ENCODE peak calls at places on chromosomes 7 and 10, in ten cellular contexts. E is stimulated activated CD4-positive, alpha-beta T cell treated with anti-CD3 and anti-CD28 coated beads, Interleukin-12 subunit alpha, Interleukin-12 subunit beta, amount 100 ng/mL, for 4 hours; O is NCI-H774; G is prostate gland; N is testis; J is IMR-90; Y is effector CD4-positive, alpha-beta T cell; I is brain microvascular endothelial cell; D is HEK293T; K is GDM1. Q is an unnamed sample.

GRCh38 chr10:99977916-99978315 is 31.8 kb downstream of the DNMBP start:
- DNase-seq in I (no peak), O (no peak), G (no peak), E (no peak), N (no peak), J (no peak), D (no peak), Y (no peak), K (no peak), Q (peak)

GRCh38 chr10:78009662-78010061 is 19.7 kb downstream of the POLR3A start:
- DNase-seq in G (no peak), E (no peak), N (no peak), Y (no peak), D (no peak), J (no peak), K (no peak), O (no peak), I (no peak), Q (no peak)

GRCh38 chr7:129434846-129435318 is 650 bp downstream of the STRIP2 start:
- DNase-seq in I (peak), Y (no peak), O (no peak), N (peak), J (peak), G (no peak), D (peak), K (no peak), E (no peak), Q (no peak)

GRCh38 chr7:89334785-89335184 is 539.2 kb upstream of the TEX47 start:
- DNase-seq in E (no peak), O (no peak), Y (no peak), J (no peak), G (no peak), D (peak), I (no peak), N (peak), K (no peak), Q (no peak)

GRCh38 chr10:86337121-86337601 is 29.4 kb downstream of the GRID1 start:
- DNase-seq in O (no peak), N (no peak), D (no peak), G (no peak), Y (no peak), J (no peak), I (no peak), K (no peak), E (no peak), Q (no peak)

GRCh38 chr10:44766601-44767000 is 144.5 kb upstream of the TMEM72 start:
- DNase-seq in K (no peak), O (no peak), G (no peak), I (no peak), N (no peak), Y (no peak), E (no peak), D (no peak), J (no peak), Q (no peak)

GRCh38 chr7:20409961-20410360 is 79.3 kb downstream of the ITGB8 start:
- DNase-seq in I (no peak), Y (no peak), K (no peak), J (no peak), E (no peak), N (no peak), O (no peak), D (no peak), G (no peak), Q (no peak)

GRCh38 chr7:37208528-37208927 is 240.1 kb downstream of the ELMO1 start:
- DNase-seq in O (peak), E (no peak), I (peak), K (no peak), J (peak), Y (no peak), D (no peak), N (peak), G (peak), Q (peak)

GRCh38 chr10:1109795-1110673 is 53.8 kb downstream of the WDR37 start:
- DNase-seq in J (peak), D (peak), Y (peak), N (peak), K (peak), O (no peak), I (peak), E (peak), G (peak), Q (peak)

GRCh38 chr10:64732372-64732715 is 1211.1 kb downstream of the REEP3 start:
- DNase-seq in Y (no peak), D (no peak), O (no peak), I (no peak), J (no peak), K (no peak), E (no peak), N (no peak), G (no peak), Q (no peak)

GRCh38 chr10:49163741-49164140 is 24.4 kb downstream of the TMEM273 start:
- DNase-seq in D (no peak), J (peak), K (no peak), I (peak), Y (no peak), N (no peak), O (no peak), G (no peak), E (no peak), Q (peak)

GRCh38 chr7:25952277-25953057 is 199.5 kb upstream of the NFE2L3 start:
- DNase-seq in O (peak), N (no peak), Y (no peak), K (no peak), I (no peak), G (no peak), J (no peak), E (no peak), D (peak), Q (no peak)

GRCh38 chr7:106064329-106064728 is 47.8 kb downstream of the SYPL1 start:
- DNase-seq in E (no peak), I (no peak), K (no peak), O (no peak), D (no peak), N (no peak), J (no peak), Y (no peak), G (no peak), Q (no peak)

GRCh38 chr10:121325490-121326231 is 272.6 kb downstream of the FGFR2 start:
- DNase-seq in J (no peak), N (no peak), G (no peak), Y (no peak), I (no peak), K (no peak), O (no peak), E (no peak), D (no peak), Q (peak)

GRCh38 chr10:60964257-60965235 is 20.6 kb upstream of the RHOBTB1 start:
- DNase-seq in G (peak), N (peak), D (peak), E (peak), I (peak), Y (peak), K (peak), J (peak), O (peak), Q (peak)

GRCh38 chr7:67821116-67821515 is 824.5 kb downstream of the TYW1 start:
- DNase-seq in J (no peak), D (no peak), Y (no peak), G (no peak), I (no peak), K (no peak), N (no peak), E (no peak), O (no peak), Q (no peak)

GRCh38 chr10:98251399-98251798 is 16.6 kb downstream of the LOXL4 start:
- DNase-seq in N (no peak), Y (no peak), E (no peak), D (no peak), K (no peak), O (no peak), G (peak), I (no peak), J (no peak), Q (no peak)

GRCh38 chr10:19920075-19920726 is 104.0 kb downstream of the PLXDC2 start:
- DNase-seq in O (no peak), K (no peak), N (no peak), J (no peak), G (no peak), I (no peak), D (no peak), Y (no peak), E (no peak), Q (no peak)

GRCh38 chr7:149776305-149776704 is 2.9 kb upstream of the ZNF467 start:
- DNase-seq in Y (no peak), I (peak), N (no peak), O (no peak), J (peak), K (peak), E (no peak), G (no peak), D (no peak), Q (no peak)

GRCh38 chr10:31034041-31034918 is 2.6 kb upstream of the ZNF438 start:
- DNase-seq in N (no peak), J (peak), K (no peak), D (no peak), Y (no peak), E (no peak), I (peak), G (no peak), O (no peak), Q (peak)

GRCh38 chr7:27248911-27249723 is 6.5 kb downstream of the EVX1 start:
- DNase-seq in D (no peak), Y (no peak), J (no peak), I (no peak), O (no peak), E (no peak), N (no peak), K (no peak), G (no peak), Q (peak)

GRCh38 chr10:98269435-98269912 is 1.5 kb upstream of the LOXL4 start:
- DNase-seq in O (no peak), G (peak), J (peak), E (no peak), D (no peak), N (peak), K (no peak), I (peak), Y (no peak), Q (peak)

GRCh38 chr7:12623885-12624498 is 53.5 kb downstream of the SCIN start:
- DNase-seq in I (no peak), G (no peak), D (peak), K (no peak), Y (no peak), E (no peak), O (peak), J (peak), N (no peak), Q (no peak)

GRCh38 chr7:32164341-32164996 is 94.3 kb upstream of the PDE1C start:
- DNase-seq in E (no peak), Y (no peak), K (no peak), G (no peak), N (peak), D (peak), O (no peak), I (peak), J (peak), Q (peak)

GRCh38 chr10:88117227-88117626 is 253.8 kb downstream of the PTEN start:
- DNase-seq in N (no peak), Y (no peak), J (no peak), D (no peak), I (no peak), K (no peak), E (peak), O (no peak), G (no peak), Q (peak)